ENCODE peak calls at places on chromosomes 5 and 9, in seven cellular contexts. C is neural crest cell, G is GM13976, E is cardiac muscle cell, U is NB4, F is transverse colon, D is cardiac fibroblast. K is an unnamed sample.

GRCh38 chr5:151757233-151758140 is 944 bp downstream of the ATOX1 start:
- DNase-seq in U (peak; percentile 51), F (no peak), G (peak; percentile 43), E (no peak), C (no peak), D (no peak), K (no peak)

GRCh38 chr5:94010814-94011213 is 269.4 kb upstream of the POU5F2 start:
- DNase-seq in G (no peak), U (no peak), D (no peak), F (no peak), E (no peak), C (no peak), K (no peak)

GRCh38 chr9:8822667-8823025 is 1023.1 kb upstream of the DMAC1 start:
- DNase-seq in D (no peak), C (no peak), G (no peak), F (no peak), U (no peak), E (no peak), K (no peak)

GRCh38 chr5:76765249-76765648 is 49.3 kb downstream of the F2R start:
- DNase-seq in G (no peak), U (no peak), E (no peak), C (no peak), F (no peak), D (peak; percentile 52), K (no peak)

GRCh38 chr5:22238047-22238446 is 615.1 kb downstream of the CDH12 start:
- DNase-seq in C (no peak), E (no peak), F (no peak), U (no peak), G (no peak), D (no peak), K (no peak)

GRCh38 chr9:129058965-129059795 is 21.7 kb upstream of the DOLPP1 start:
- DNase-seq in U (peak; percentile 76), E (no peak), D (peak; percentile 29), C (no peak), G (no peak), F (no peak), K (no peak)

GRCh38 chr5:89694026-89694540 is 715.5 kb downstream of the CETN3 start:
- DNase-seq in F (no peak), D (no peak), U (no peak), E (no peak), G (no peak), C (no peak), K (no peak)

GRCh38 chr5:19855453-19855852 is 132.5 kb downstream of the CDH18 start:
- DNase-seq in F (no peak), D (no peak), E (no peak), C (no peak), G (no peak), U (no peak), K (no peak)

GRCh38 chr5:138972836-138973235 is 97.7 kb upstream of the LRRTM2 start:
- DNase-seq in F (no peak), U (no peak), G (no peak), E (no peak), C (no peak), D (no peak), K (no peak)

GRCh38 chr9:21030389-21031035 is 928 bp downstream of the HACD4 start:
- DNase-seq in G (peak; percentile 72), F (no peak), C (no peak), E (no peak), U (peak; percentile 90), D (peak; percentile 27), K (no peak)

GRCh38 chr5:69292349-69292748 is 40.3 kb downstream of the CCDC125 start:
- DNase-seq in D (no peak), E (no peak), C (no peak), G (no peak), F (no peak), U (no peak), K (no peak)

GRCh38 chr5:2093859-2094615 is 211.3 kb upstream of the IRX4 start:
- DNase-seq in D (peak; percentile 72), U (no peak), E (no peak), F (no peak), G (no peak), C (no peak), K (peak; percentile 27)

GRCh38 chr9:115013998-115014397 is 83.6 kb upstream of the TNFSF8 start:
- DNase-seq in U (peak; percentile 82), D (peak; percentile 80), G (peak; percentile 66), C (peak; percentile 66), E (peak; percentile 67), F (peak; percentile 76), K (peak; percentile 63)

GRCh38 chr5:76724871-76725270 is 8.9 kb downstream of the F2R start:
- DNase-seq in E (no peak), D (no peak), F (no peak), C (no peak), G (no peak), U (no peak), K (no peak)

GRCh38 chr9:128002959-128003358 is 22.2 kb upstream of the EEIG1 start:
- DNase-seq in U (no peak), F (no peak), G (no peak), C (no peak), E (no peak), D (no peak), K (no peak)
- TF ChIP-seq CTCF in U (no peak), F (no peak), G (no peak), C (no peak), E (no peak), D (no peak), K (no peak)

DNA sequence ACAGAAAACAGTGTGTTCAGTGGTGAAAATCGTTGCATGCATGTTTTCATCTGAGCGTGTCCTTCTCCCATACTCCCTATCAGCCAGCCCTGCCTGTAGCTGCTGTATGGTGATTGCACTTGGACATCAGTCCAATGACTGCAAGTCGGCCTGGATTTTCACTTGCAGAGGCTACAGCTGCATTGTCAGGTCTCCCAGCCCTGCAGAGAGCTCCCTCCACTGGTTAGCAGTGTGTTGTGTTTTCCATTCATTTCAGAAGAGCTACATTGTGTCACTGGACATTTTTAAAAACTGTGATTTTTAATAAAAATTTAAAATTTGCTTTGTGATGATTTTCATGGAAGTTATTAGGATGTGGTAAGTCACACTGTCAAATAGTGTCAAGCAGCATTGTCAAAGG is 96.6 kb downstream of the SYK start:
- DNase-seq in F (no peak), E (peak; percentile 42), G (no peak), U (no peak), D (peak; percentile 33), C (no peak), K (no peak)
- TF ChIP-seq CTCF in F (no peak), E (peak; percentile 38), G (no peak), U (no peak), D (peak; percentile 17), C (peak; percentile 40), K (no peak)

GRCh38 chr9:119801311-119801710 is 432.1 kb upstream of the BRINP1 start:
- DNase-seq in C (no peak), F (no peak), E (no peak), G (no peak), D (no peak), U (no peak), K (no peak)
- TF ChIP-seq CTCF in C (no peak), F (no peak), E (no peak), G (no peak), D (no peak), U (no peak), K (no peak)

DNA sequence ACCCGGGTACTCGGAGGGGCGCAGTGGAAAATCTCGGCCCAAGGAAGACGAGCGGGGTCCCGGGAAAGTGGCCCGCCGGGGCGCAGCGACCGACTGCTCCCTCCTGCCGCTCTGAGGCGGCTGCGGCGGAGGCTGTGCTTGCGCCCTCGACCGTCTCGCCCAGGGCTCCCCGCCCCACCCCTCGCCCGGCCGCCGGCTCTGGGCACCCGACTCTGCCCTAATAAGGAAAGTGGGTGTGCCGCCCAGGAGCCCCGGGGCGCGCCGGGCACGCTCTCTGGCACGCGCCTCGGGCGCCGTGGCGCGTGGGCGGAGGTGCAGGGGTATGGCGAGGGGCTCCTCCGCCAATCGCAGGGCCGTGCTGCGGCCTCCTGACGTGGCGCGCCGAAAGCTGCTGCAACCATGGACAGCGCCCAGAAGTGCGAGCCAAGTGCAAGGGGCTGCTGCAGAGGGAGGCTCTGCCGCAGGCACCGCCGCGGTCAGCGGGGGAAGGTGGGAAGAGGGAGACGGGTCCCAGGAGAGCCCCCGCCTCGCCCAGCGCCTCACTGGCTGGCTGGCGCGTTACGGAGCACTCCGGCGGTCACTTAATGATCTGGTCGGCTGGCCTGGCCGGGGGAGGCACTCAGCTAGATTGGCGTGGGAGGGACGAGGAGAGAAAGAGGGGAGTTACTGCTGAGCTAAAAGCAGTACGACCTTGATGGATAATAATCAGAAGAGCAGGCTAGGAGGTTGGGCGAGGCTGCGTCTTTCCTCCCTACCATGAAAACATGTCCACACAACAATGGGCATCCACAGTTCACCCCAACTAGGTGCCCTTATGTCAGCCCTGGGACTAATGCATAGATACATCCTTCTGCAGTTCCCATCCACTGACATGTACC is at the start of gene PRUNE2:
- DNase-seq in F (peak; percentile 87), E (peak; percentile 96), D (peak; percentile 87), C (peak; percentile 81), U (peak; percentile 80), G (peak; percentile 60), K (peak; percentile 84)
- TF ChIP-seq CTCF in F (no peak), E (no peak), D (no peak), C (no peak), U (no peak), G (no peak), K (no peak)

K was measured in uterus.